ENCODE peak calls at places on chromosome 17, in six cellular contexts. P is small intestine; A is CD8-positive, alpha-beta memory T cell; C is cardiac muscle cell; D is effector memory CD4-positive, alpha-beta T cell; T is suprapubic skin. U is an unnamed sample.

GRCh38 chr17:51258756-51259573 is 884 bp downstream of the MBTD1 start:
- DNase-seq in P (peak), A (no peak), C (peak), D (no peak), T (peak), U (no peak)

GRCh38 chr17:79843917-79844815 is 4.9 kb upstream of the CBX4 start:
- DNase-seq in P (peak), A (no peak), C (peak), D (no peak), T (peak), U (no peak)

GRCh38 chr17:15955793-15956541 is 11.0 kb downstream of the ADORA2B start:
- DNase-seq in P (no peak), A (no peak), C (peak), D (no peak), T (no peak), U (no peak)

GRCh38 chr17:78486946-78487680 is 90.1 kb downstream of the DNAH17 start:
- DNase-seq in P (no peak), A (no peak), C (no peak), D (no peak), T (no peak), U (no peak)

GRCh38 chr17:50559674-50560184 is 786 bp upstream of the CACNA1G start:
- DNase-seq in P (peak), A (no peak), C (peak), D (no peak), T (peak), U (no peak)

GRCh38 chr17:9104370-9105041 is 83.2 kb downstream of the NTN1 start:
- DNase-seq in P (no peak), A (no peak), C (no peak), D (no peak), T (no peak), U (no peak)

GRCh38 chr17:37391146-37391545 is 15.4 kb downstream of the C17orf78 start:
- DNase-seq in P (peak), A (no peak), C (no peak), D (no peak), T (no peak), U (peak)

GRCh38 chr17:50596191-50597037 is 35.9 kb downstream of the CACNA1G start:
- DNase-seq in P (peak), A (no peak), C (no peak), D (no peak), T (no peak), U (no peak)

GRCh38 chr17:72142614-72143013 is 21.8 kb downstream of the SOX9 start:
- DNase-seq in P (no peak), A (no peak), C (no peak), D (no peak), T (no peak), U (no peak)

GRCh38 chr17:80981062-80981902 is 10.4 kb upstream of the CHMP6 start:
- DNase-seq in P (no peak), A (peak), C (no peak), D (no peak), T (peak), U (no peak)

GRCh38 chr17:309361-309888 is 43.2 kb downstream of the RPH3AL start:
- DNase-seq in P (no peak), A (no peak), C (peak), D (no peak), T (no peak), U (no peak)

GRCh38 chr17:69500911-69501429 is 86.5 kb downstream of the MAP2K6 start:
- DNase-seq in P (peak), A (no peak), C (no peak), D (no peak), T (no peak), U (no peak)

GRCh38 chr17:74230896-74231295 is 17.5 kb downstream of the TTYH2 start:
- DNase-seq in P (no peak), A (no peak), C (no peak), D (no peak), T (no peak), U (no peak)

GRCh38 chr17:8124350-8125195 is 667 bp upstream of the HES7 start:
- DNase-seq in P (peak), A (peak), C (no peak), D (no peak), T (no peak), U (no peak)

GRCh38 chr17:79781012-79781665 is 3.2 kb downstream of the CBX2 start:
- DNase-seq in P (no peak), A (no peak), C (no peak), D (no peak), T (no peak), U (no peak)

GRCh38 chr17:33689725-33690124 is 396.6 kb upstream of the ASIC2 start:
- DNase-seq in P (no peak), A (no peak), C (no peak), D (no peak), T (no peak), U (no peak)

GRCh38 chr17:38825762-38826247 is 684 bp upstream of the CWC25 start:
- DNase-seq in P (no peak), A (no peak), C (no peak), D (no peak), T (no peak), U (no peak)

GRCh38 chr17:72399608-72400487 is 279.0 kb downstream of the SOX9 start:
- DNase-seq in P (peak), A (no peak), C (no peak), D (no peak), T (no peak), U (no peak)

GRCh38 chr17:39156491-39156890 is 5.1 kb upstream of the PLXDC1 start:
- DNase-seq in P (no peak), A (no peak), C (no peak), D (no peak), T (no peak), U (no peak)

GRCh38 chr17:66126231-66126630 is 65.7 kb downstream of the CEP112 start:
- DNase-seq in P (no peak), A (no peak), C (peak), D (no peak), T (no peak), U (peak)

DNA sequence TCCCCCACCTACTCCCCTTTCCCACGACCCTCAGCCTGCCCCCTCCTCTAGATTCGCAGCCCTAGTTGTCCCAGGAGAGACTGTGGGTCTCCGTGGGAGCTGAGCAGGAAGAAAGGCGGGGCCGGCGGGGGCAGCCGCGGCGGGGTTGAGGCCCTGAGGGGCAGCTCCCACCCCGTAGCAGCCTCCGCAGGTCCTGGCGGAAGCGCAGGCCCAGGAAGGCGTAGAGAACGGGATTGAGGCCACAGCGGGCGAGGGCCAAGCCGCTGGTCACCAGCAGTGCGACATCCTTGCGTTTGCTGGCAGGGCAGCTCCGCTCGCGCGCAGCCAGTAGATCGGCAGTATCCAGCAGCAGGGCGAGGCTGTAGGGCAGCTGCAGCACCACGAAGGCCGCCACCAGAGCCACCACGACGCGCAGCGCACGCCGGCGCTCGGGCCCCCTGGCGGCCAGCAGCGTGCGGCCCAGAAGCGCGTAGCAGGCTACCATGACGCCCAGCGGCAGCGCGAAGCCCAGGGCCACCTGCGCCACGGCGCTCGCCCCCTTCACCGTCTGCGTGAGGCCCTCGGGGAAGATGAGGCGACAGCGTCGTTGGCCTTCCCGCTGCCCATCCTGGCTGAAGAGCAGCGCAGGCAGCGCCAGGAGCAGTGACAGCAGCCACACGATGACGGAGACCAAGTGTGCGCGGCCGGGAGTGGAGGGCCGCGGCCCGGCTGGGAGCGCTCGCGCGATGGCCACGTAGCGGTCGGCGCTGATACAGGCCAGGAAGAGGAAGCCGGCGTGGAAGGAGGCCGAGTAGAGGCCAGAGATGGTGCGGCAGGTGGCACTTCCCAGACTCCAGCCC is 1.9 kb downstream of the CCR10 start:
- DNase-seq in P (peak), A (peak), C (peak), D (peak), T (no peak), U (no peak)
- H3K4me3 ChIP-seq in P (no peak), A (peak), C (peak), D (peak), T (peak), U (peak)

GRCh38 chr17:17783121-17783824 is 53.5 kb downstream of the SREBF1 start:
- DNase-seq in P (peak), A (peak), C (peak), D (peak), T (no peak), U (no peak)

GRCh38 chr17:17780941-17781590 is 55.7 kb downstream of the SREBF1 start:
- DNase-seq in P (no peak), A (no peak), C (peak), D (no peak), T (no peak), U (peak)

GRCh38 chr17:17782425-17783120 is 54.2 kb downstream of the SREBF1 start:
- DNase-seq in P (peak), A (no peak), C (peak), D (no peak), T (no peak), U (no peak)

GRCh38 chr17:17783825-17784598 is 52.8 kb downstream of the SREBF1 start:
- DNase-seq in P (peak), A (peak), C (peak), D (no peak), T (no peak), U (peak)

GRCh38 chr17:17781591-17782424 is 55.0 kb downstream of the SREBF1 start:
- DNase-seq in P (peak), A (peak), C (peak), D (no peak), T (no peak), U (peak)
- H3K4me3 ChIP-seq in P (peak), A (no peak), C (peak), D (peak), T (peak), U (peak)

GRCh38 chr17:42559076-42559475 is 2.9 kb upstream of the COASY start:
- DNase-seq in P (peak), A (no peak), C (no peak), D (no peak), T (no peak), U (no peak)

GRCh38 chr17:42554250-42555121 is 1.8 kb downstream of the HSD17B1 start:
- DNase-seq in P (peak), A (peak), C (peak), D (peak), T (peak), U (peak)

GRCh38 chr17:42553866-42554249 is 1.1 kb downstream of the HSD17B1 start:
- DNase-seq in P (peak), A (no peak), C (no peak), D (no peak), T (no peak), U (no peak)

GRCh38 chr17:42553161-42553818 is 567 bp downstream of the HSD17B1 start:
- DNase-seq in P (no peak), A (no peak), C (peak), D (no peak), T (no peak), U (no peak)

GRCh38 chr17:42555122-42555622 is 2.4 kb downstream of the HSD17B1 start:
- DNase-seq in P (no peak), A (no peak), C (no peak), D (no peak), T (no peak), U (no peak)
- H3K4me3 ChIP-seq in P (peak), A (peak), C (peak), D (peak), T (peak), U (peak)

GRCh38 chr17:43714338-43715149 is 44.0 kb downstream of the SOST start:
- DNase-seq in P (no peak), A (no peak), C (no peak), D (no peak), T (no peak), U (no peak)
- H3K4me3 ChIP-seq in P (no peak), A (no peak), C (no peak), D (no peak), T (peak), U (no peak)

GRCh38 chr17:30101686-30102390 is 14.8 kb upstream of the NSRP1 start:
- DNase-seq in P (no peak), A (no peak), C (no peak), D (no peak), T (no peak), U (no peak)

DNA sequence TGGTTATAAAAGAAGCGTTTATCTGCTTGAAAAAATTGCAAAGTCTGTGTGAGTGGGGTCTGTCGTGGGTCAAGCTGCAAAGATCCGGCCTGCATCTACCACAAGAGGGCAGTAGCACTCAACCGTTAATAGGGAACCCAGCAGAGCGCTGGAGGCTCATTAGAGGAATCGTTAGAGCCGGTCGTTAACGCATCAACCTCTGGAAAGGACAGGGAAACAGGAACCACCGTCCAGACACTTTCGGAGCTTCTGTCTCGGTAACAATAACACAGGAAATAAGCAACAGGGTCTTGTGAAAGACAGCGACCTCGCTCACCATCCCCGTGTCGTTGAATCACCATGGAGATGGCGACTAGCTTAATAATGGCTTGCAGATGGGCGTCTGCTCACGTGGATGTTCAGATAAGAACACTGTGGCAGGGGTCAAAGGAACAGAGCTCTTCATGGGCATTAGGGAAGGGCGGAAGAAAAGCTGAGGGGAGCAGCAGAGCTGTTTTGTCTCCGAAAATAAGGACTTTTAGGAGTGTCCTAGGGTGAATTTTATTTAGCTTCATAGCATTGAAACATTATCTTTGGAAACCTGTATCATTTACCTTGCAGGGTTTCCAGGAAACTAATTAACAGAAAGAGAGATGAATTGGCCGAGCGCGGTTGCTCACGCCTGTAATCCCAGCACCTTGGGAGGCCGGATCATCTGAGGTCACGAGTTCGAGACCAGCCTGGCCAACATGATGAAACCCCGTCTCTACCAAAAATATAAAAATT is 11.9 kb upstream of the NSRP1 start:
- DNase-seq in P (peak), A (peak), C (peak), D (peak), T (peak), U (peak)
- H3K4me3 ChIP-seq in P (no peak), A (peak), C (peak), D (peak), T (peak), U (peak)